ENCODE peak calls at places on chromosome 4, in four cellular contexts. B is OCI-LY7, V is Calu3, R is NB4. K is an unnamed sample.

GRCh38 chr4:37383579-37384229 is 139.2 kb downstream of the NWD2 start:
- DNase-seq in B (peak), V (peak), R (peak), K (no peak)

GRCh38 chr4:38856524-38857337 is at the start of gene TLR6:
- DNase-seq in B (peak), V (peak), R (peak), K (no peak)

GRCh38 chr4:21013501-21013900 is 313.2 kb downstream of the PACRGL start:
- DNase-seq in B (no peak), V (no peak), R (no peak), K (no peak)

GRCh38 chr4:180106122-180106521 is 2137.1 kb upstream of the TENM3 start:
- DNase-seq in B (no peak), V (no peak), R (no peak), K (no peak)

GRCh38 chr4:79232555-79232954 is 93.3 kb downstream of the NAA11 start:
- DNase-seq in B (no peak), V (no peak), R (no peak), K (no peak)

GRCh38 chr4:48746608-48747374 is 33.3 kb downstream of the FRYL start:
- DNase-seq in B (no peak), V (no peak), R (no peak), K (no peak)

GRCh38 chr4:106548446-106549044 is 180.0 kb upstream of the GIMD1 start:
- DNase-seq in B (no peak), V (no peak), R (no peak), K (no peak)

GRCh38 chr4:17854076-17854475 is 43.3 kb downstream of the NCAPG start:
- DNase-seq in B (no peak), V (no peak), R (no peak), K (no peak)

GRCh38 chr4:3744232-3744631 is 22.0 kb upstream of the ADRA2C start:
- DNase-seq in B (no peak), V (no peak), R (no peak), K (no peak)

GRCh38 chr4:26321326-26322276 is 787 bp downstream of the RBPJ start:
- DNase-seq in B (peak), V (peak), R (peak), K (peak)

GRCh38 chr4:126874533-126874932 is 758.2 kb upstream of the INTU start:
- DNase-seq in B (no peak), V (no peak), R (no peak), K (no peak)

GRCh38 chr4:88672987-88673386 is 24.6 kb downstream of the NAP1L5 start:
- DNase-seq in B (peak), V (peak), R (peak), K (no peak)

GRCh38 chr4:70984587-70984986 is 8.9 kb upstream of the DCK start:
- DNase-seq in B (no peak), V (no peak), R (no peak), K (no peak)
- TF ChIP-seq CTCF in B (peak), V (no peak), R (no peak), K (peak)

GRCh38 chr4:40656221-40656863 is 26.7 kb upstream of the RBM47 start:
- DNase-seq in B (peak), V (no peak), R (peak), K (no peak)
- TF ChIP-seq CTCF in B (no peak), V (no peak), R (no peak), K (no peak)

DNA sequence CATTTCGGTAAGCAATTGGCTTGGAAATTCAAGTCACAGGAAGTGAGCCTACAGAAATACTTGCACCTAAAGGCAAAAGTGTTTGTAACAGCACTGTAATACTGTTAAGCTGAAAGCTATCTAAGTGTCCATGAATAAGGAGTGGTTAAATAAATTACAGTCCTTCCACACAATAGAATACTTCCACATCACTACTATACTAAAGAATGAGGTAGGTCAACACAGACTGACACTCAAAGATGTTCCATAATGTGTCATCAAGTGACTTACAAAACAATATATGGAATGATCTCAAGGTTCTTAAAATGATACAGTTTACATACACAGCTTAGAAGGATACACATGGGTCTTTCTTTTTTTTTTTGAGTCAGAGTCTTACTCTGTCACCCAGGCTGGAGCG is 27.0 kb downstream of the SLC10A6 start:
- DNase-seq in B (no peak), V (no peak), R (no peak), K (no peak)
- TF ChIP-seq CTCF in B (no peak), V (no peak), R (no peak), K (no peak)

GRCh38 chr4:113109106-113109740 is 59.8 kb downstream of the ANK2 start:
- DNase-seq in B (no peak), V (no peak), R (no peak), K (no peak)

GRCh38 chr4:113101669-113102068 is 52.2 kb downstream of the ANK2 start:
- DNase-seq in B (no peak), V (no peak), R (no peak), K (no peak)

GRCh38 chr4:113103556-113103955 is 54.1 kb downstream of the ANK2 start:
- DNase-seq in B (no peak), V (no peak), R (no peak), K (no peak)

DNA sequence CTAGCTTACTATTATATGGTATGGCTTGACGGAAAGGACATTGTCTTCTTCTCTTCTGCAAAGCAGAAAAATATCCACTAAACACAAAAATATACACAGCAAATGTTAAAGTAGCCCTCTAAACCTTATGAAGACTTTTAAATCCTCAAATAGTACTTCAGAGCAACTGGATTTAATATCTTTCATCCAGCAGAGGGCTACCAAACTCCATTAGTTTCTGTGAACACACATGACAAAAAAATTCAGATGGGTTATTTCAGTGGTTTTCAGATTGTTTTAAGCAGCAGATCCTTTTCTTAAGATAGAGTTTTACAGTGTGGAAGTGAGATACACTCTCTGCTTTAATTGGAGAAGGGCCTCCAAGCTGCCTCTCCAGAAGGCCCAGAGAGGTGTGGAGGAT is 56.6 kb downstream of the ANK2 start:
- DNase-seq in B (no peak), V (no peak), R (peak), K (no peak)
- TF ChIP-seq CTCF in B (peak), V (no peak), R (no peak), K (no peak)

GRCh38 chr4:170138580-170139194 is 48.9 kb upstream of the AADAT start:
- DNase-seq in B (peak), V (peak), R (peak), K (peak)
- TF ChIP-seq CTCF in B (peak), V (peak), R (peak), K (peak)